ENCODE peak calls at places on chromosomes 3 and 15, in nine cellular contexts. One of them, this sample, is unnamed.

GRCh38 chr3:146152841-146153240 is 8.1 kb downstream of the PLOD2 start:
- DNase-seq in colonic mucosa: no peak
- DNase-seq in sigmoid colon: no peak
- DNase-seq in testis: no peak
- DNase-seq in mesendoderm: no peak
- DNase-seq in CD4-positive, CD25-positive, alpha-beta regulatory T cell: no peak
- DNase-seq in psoas muscle: no peak
- DNase-seq in spleen: no peak
- DNase-seq in ovary: no peak
- DNase-seq in this sample: no peak

GRCh38 chr3:15754047-15754446 is 43.7 kb downstream of the ANKRD28 start:
- DNase-seq in colonic mucosa: no peak
- DNase-seq in sigmoid colon: no peak
- DNase-seq in testis: no peak
- DNase-seq in mesendoderm: no peak
- DNase-seq in CD4-positive, CD25-positive, alpha-beta regulatory T cell: no peak
- DNase-seq in psoas muscle: no peak
- DNase-seq in spleen: no peak
- DNase-seq in ovary: no peak
- DNase-seq in this sample: no peak

GRCh38 chr15:35038655-35039534 is 46.2 kb downstream of the NANOGP8 start:
- DNase-seq in colonic mucosa: no peak
- DNase-seq in sigmoid colon: no peak
- DNase-seq in testis: no peak
- DNase-seq in mesendoderm: peak; percentile 13
- DNase-seq in CD4-positive, CD25-positive, alpha-beta regulatory T cell: no peak
- DNase-seq in psoas muscle: no peak
- DNase-seq in spleen: no peak
- DNase-seq in ovary: no peak
- DNase-seq in this sample: no peak

GRCh38 chr15:98844261-98844660 is 163.3 kb downstream of the PGPEP1L start:
- DNase-seq in colonic mucosa: no peak
- DNase-seq in sigmoid colon: no peak
- DNase-seq in testis: no peak
- DNase-seq in mesendoderm: no peak
- DNase-seq in CD4-positive, CD25-positive, alpha-beta regulatory T cell: no peak
- DNase-seq in psoas muscle: no peak
- DNase-seq in spleen: no peak
- DNase-seq in ovary: no peak
- DNase-seq in this sample: no peak

GRCh38 chr15:60004019-60004845 is at the start of gene FOXB1:
- DNase-seq in colonic mucosa: no peak
- DNase-seq in sigmoid colon: no peak
- DNase-seq in testis: no peak
- DNase-seq in mesendoderm: peak; percentile 91
- DNase-seq in CD4-positive, CD25-positive, alpha-beta regulatory T cell: peak; percentile 63
- DNase-seq in psoas muscle: no peak
- DNase-seq in spleen: no peak
- DNase-seq in ovary: no peak
- DNase-seq in this sample: no peak

GRCh38 chr3:14907043-14907966 is 40.1 kb upstream of the NR2C2 start:
- DNase-seq in colonic mucosa: no peak
- DNase-seq in sigmoid colon: no peak
- DNase-seq in testis: peak; percentile 44
- DNase-seq in mesendoderm: no peak
- DNase-seq in CD4-positive, CD25-positive, alpha-beta regulatory T cell: no peak
- DNase-seq in psoas muscle: no peak
- DNase-seq in spleen: no peak
- DNase-seq in ovary: peak; percentile 58
- DNase-seq in this sample: no peak

GRCh38 chr3:101133638-101134037 is 140.4 kb upstream of the ABI3BP start:
- DNase-seq in colonic mucosa: no peak
- DNase-seq in sigmoid colon: no peak
- DNase-seq in testis: no peak
- DNase-seq in mesendoderm: no peak
- DNase-seq in CD4-positive, CD25-positive, alpha-beta regulatory T cell: peak; percentile 19
- DNase-seq in psoas muscle: no peak
- DNase-seq in spleen: no peak
- DNase-seq in ovary: no peak
- DNase-seq in this sample: no peak

GRCh38 chr3:110376119-110376518 is 695.5 kb upstream of the NECTIN3 start:
- DNase-seq in colonic mucosa: no peak
- DNase-seq in sigmoid colon: no peak
- DNase-seq in testis: no peak
- DNase-seq in mesendoderm: no peak
- DNase-seq in CD4-positive, CD25-positive, alpha-beta regulatory T cell: no peak
- DNase-seq in psoas muscle: no peak
- DNase-seq in spleen: no peak
- DNase-seq in ovary: no peak
- DNase-seq in this sample: no peak

GRCh38 chr3:194422188-194422587 is 23.1 kb upstream of the GP5 start:
- DNase-seq in colonic mucosa: no peak
- DNase-seq in sigmoid colon: no peak
- DNase-seq in testis: no peak
- DNase-seq in mesendoderm: no peak
- DNase-seq in CD4-positive, CD25-positive, alpha-beta regulatory T cell: no peak
- DNase-seq in psoas muscle: no peak
- DNase-seq in spleen: no peak
- DNase-seq in ovary: no peak
- DNase-seq in this sample: no peak

GRCh38 chr3:118277803-118278202 is 756.8 kb downstream of the IGSF11 start:
- DNase-seq in colonic mucosa: no peak
- DNase-seq in sigmoid colon: no peak
- DNase-seq in testis: no peak
- DNase-seq in mesendoderm: no peak
- DNase-seq in CD4-positive, CD25-positive, alpha-beta regulatory T cell: no peak
- DNase-seq in psoas muscle: no peak
- DNase-seq in spleen: no peak
- DNase-seq in ovary: no peak
- DNase-seq in this sample: no peak

GRCh38 chr15:100022426-100022825 is 289.2 kb upstream of the LYSMD4 start:
- DNase-seq in colonic mucosa: no peak
- DNase-seq in sigmoid colon: no peak
- DNase-seq in testis: no peak
- DNase-seq in mesendoderm: no peak
- DNase-seq in CD4-positive, CD25-positive, alpha-beta regulatory T cell: no peak
- DNase-seq in psoas muscle: no peak
- DNase-seq in spleen: no peak
- DNase-seq in ovary: no peak
- DNase-seq in this sample: no peak

GRCh38 chr15:24877174-24877573 is 77.6 kb upstream of the SNRPN start:
- DNase-seq in colonic mucosa: no peak
- DNase-seq in sigmoid colon: no peak
- DNase-seq in testis: no peak
- DNase-seq in mesendoderm: peak; percentile 71
- DNase-seq in CD4-positive, CD25-positive, alpha-beta regulatory T cell: no peak
- DNase-seq in psoas muscle: no peak
- DNase-seq in spleen: no peak
- DNase-seq in ovary: no peak
- DNase-seq in this sample: no peak

GRCh38 chr3:9946112-9947024 is 5.8 kb downstream of the PRRT3 start:
- DNase-seq in colonic mucosa: peak; percentile 86
- DNase-seq in sigmoid colon: peak; percentile 96
- DNase-seq in testis: peak; percentile 94
- DNase-seq in mesendoderm: peak; percentile 93
- DNase-seq in CD4-positive, CD25-positive, alpha-beta regulatory T cell: peak; percentile 84
- DNase-seq in psoas muscle: peak; percentile 93
- DNase-seq in spleen: peak; percentile 96
- DNase-seq in ovary: peak; percentile 94
- DNase-seq in this sample: peak; percentile 52

GRCh38 chr15:82532383-82532990 is 7.8 kb downstream of the RPS17 start:
- DNase-seq in colonic mucosa: no peak
- DNase-seq in sigmoid colon: no peak
- DNase-seq in testis: no peak
- DNase-seq in mesendoderm: no peak
- DNase-seq in CD4-positive, CD25-positive, alpha-beta regulatory T cell: no peak
- DNase-seq in psoas muscle: no peak
- DNase-seq in spleen: peak; percentile 63
- DNase-seq in ovary: no peak
- DNase-seq in this sample: no peak

GRCh38 chr3:45207471-45207870 is 18.6 kb downstream of the TMEM158 start:
- DNase-seq in colonic mucosa: no peak
- DNase-seq in sigmoid colon: no peak
- DNase-seq in testis: no peak
- DNase-seq in mesendoderm: no peak
- DNase-seq in CD4-positive, CD25-positive, alpha-beta regulatory T cell: no peak
- DNase-seq in psoas muscle: no peak
- DNase-seq in spleen: no peak
- DNase-seq in ovary: no peak
- DNase-seq in this sample: no peak

GRCh38 chr3:138332472-138333073 is 2.9 kb upstream of the NME9 start:
- DNase-seq in colonic mucosa: no peak
- DNase-seq in sigmoid colon: no peak
- DNase-seq in testis: no peak
- DNase-seq in mesendoderm: peak; percentile 40
- DNase-seq in CD4-positive, CD25-positive, alpha-beta regulatory T cell: peak; percentile 37
- DNase-seq in psoas muscle: no peak
- DNase-seq in spleen: no peak
- DNase-seq in ovary: no peak
- DNase-seq in this sample: no peak

GRCh38 chr15:45168751-45169551 is 18.8 kb downstream of the SHF start:
- DNase-seq in colonic mucosa: no peak
- DNase-seq in sigmoid colon: no peak
- DNase-seq in testis: no peak
- DNase-seq in mesendoderm: no peak
- DNase-seq in CD4-positive, CD25-positive, alpha-beta regulatory T cell: no peak
- DNase-seq in psoas muscle: no peak
- DNase-seq in spleen: no peak
- DNase-seq in ovary: no peak
- DNase-seq in this sample: no peak

GRCh38 chr15:67107014-67107812 is 41.8 kb downstream of the SMAD3 start:
- DNase-seq in colonic mucosa: peak; percentile 65
- DNase-seq in sigmoid colon: peak; percentile 92
- DNase-seq in testis: no peak
- DNase-seq in mesendoderm: no peak
- DNase-seq in CD4-positive, CD25-positive, alpha-beta regulatory T cell: no peak
- DNase-seq in psoas muscle: peak; percentile 86
- DNase-seq in spleen: peak; percentile 70
- DNase-seq in ovary: peak; percentile 65
- DNase-seq in this sample: no peak
- H3K27ac ChIP-seq in colonic mucosa: peak overlapping the region; percentile 67
- H3K27ac ChIP-seq in sigmoid colon: peak overlapping the region; percentile 84
- H3K27ac ChIP-seq in testis: peak overlapping the region; percentile 37
- H3K27ac ChIP-seq in mesendoderm: no peak overlapping the region
- H3K27ac ChIP-seq in CD4-positive, CD25-positive, alpha-beta regulatory T cell: no peak overlapping the region
- H3K27ac ChIP-seq in psoas muscle: peak overlapping the region; percentile 90
- H3K27ac ChIP-seq in spleen: peak overlapping the region; percentile 87
- H3K27ac ChIP-seq in ovary: peak overlapping the region; percentile 39
- H3K27ac ChIP-seq in this sample: no peak overlapping the region

DNA sequence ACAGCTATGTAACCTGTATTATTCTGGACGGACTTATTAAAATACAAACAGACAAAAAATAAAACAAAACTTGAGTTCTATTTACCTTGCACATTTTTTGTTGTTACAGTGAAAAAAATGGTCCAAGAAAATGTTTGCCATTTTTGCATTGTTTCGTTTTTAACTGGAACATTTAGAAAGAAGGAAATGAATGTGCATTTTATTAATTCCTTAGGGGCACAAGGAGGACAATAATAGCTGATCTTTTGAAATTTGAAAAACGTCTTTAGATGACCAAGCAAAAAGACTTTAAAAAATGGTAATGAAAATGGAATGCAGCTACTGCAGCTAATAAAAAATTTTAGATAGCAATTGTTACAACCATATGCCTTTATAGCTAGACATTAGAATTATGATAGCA is 17.1 kb downstream of the LMOD3 start:
- DNase-seq in colonic mucosa: no peak
- DNase-seq in sigmoid colon: no peak
- DNase-seq in testis: no peak
- DNase-seq in mesendoderm: no peak
- DNase-seq in CD4-positive, CD25-positive, alpha-beta regulatory T cell: no peak
- DNase-seq in psoas muscle: no peak
- DNase-seq in spleen: no peak
- DNase-seq in ovary: no peak
- DNase-seq in this sample: no peak
- H3K27ac ChIP-seq in colonic mucosa: no peak overlapping the region
- H3K27ac ChIP-seq in sigmoid colon: peak overlapping the region; percentile 47
- H3K27ac ChIP-seq in testis: no peak overlapping the region
- H3K27ac ChIP-seq in mesendoderm: no peak overlapping the region
- H3K27ac ChIP-seq in CD4-positive, CD25-positive, alpha-beta regulatory T cell: no peak overlapping the region
- H3K27ac ChIP-seq in psoas muscle: peak overlapping the region; percentile 98
- H3K27ac ChIP-seq in spleen: peak overlapping the region; percentile 13
- H3K27ac ChIP-seq in ovary: no peak overlapping the region
- H3K27ac ChIP-seq in this sample: no peak overlapping the region

GRCh38 chr3:57451150-57451846 is 92.8 kb downstream of the DNAH12 start:
- DNase-seq in colonic mucosa: no peak
- DNase-seq in sigmoid colon: no peak
- DNase-seq in testis: no peak
- DNase-seq in mesendoderm: no peak
- DNase-seq in CD4-positive, CD25-positive, alpha-beta regulatory T cell: no peak
- DNase-seq in psoas muscle: no peak
- DNase-seq in spleen: no peak
- DNase-seq in ovary: no peak
- DNase-seq in this sample: no peak
- H3K27ac ChIP-seq in colonic mucosa: no peak overlapping the region
- H3K27ac ChIP-seq in sigmoid colon: no peak overlapping the region
- H3K27ac ChIP-seq in testis: no peak overlapping the region
- H3K27ac ChIP-seq in mesendoderm: no peak overlapping the region
- H3K27ac ChIP-seq in CD4-positive, CD25-positive, alpha-beta regulatory T cell: no peak overlapping the region
- H3K27ac ChIP-seq in psoas muscle: no peak overlapping the region
- H3K27ac ChIP-seq in spleen: no peak overlapping the region
- H3K27ac ChIP-seq in ovary: no peak overlapping the region
- H3K27ac ChIP-seq in this sample: no peak overlapping the region

GRCh38 chr3:39750677-39751076 is 58.7 kb upstream of the MYRIP start:
- DNase-seq in colonic mucosa: no peak
- DNase-seq in sigmoid colon: no peak
- DNase-seq in testis: no peak
- DNase-seq in mesendoderm: peak; percentile 81
- DNase-seq in CD4-positive, CD25-positive, alpha-beta regulatory T cell: no peak
- DNase-seq in psoas muscle: no peak
- DNase-seq in spleen: no peak
- DNase-seq in ovary: no peak
- DNase-seq in this sample: no peak

GRCh38 chr3:39754549-39754948 is 54.9 kb upstream of the MYRIP start:
- DNase-seq in colonic mucosa: no peak
- DNase-seq in sigmoid colon: no peak
- DNase-seq in testis: no peak
- DNase-seq in mesendoderm: no peak
- DNase-seq in CD4-positive, CD25-positive, alpha-beta regulatory T cell: no peak
- DNase-seq in psoas muscle: no peak
- DNase-seq in spleen: no peak
- DNase-seq in ovary: no peak
- DNase-seq in this sample: no peak

GRCh38 chr3:39753361-39753760 is 56.0 kb upstream of the MYRIP start:
- DNase-seq in colonic mucosa: no peak
- DNase-seq in sigmoid colon: no peak
- DNase-seq in testis: no peak
- DNase-seq in mesendoderm: no peak
- DNase-seq in CD4-positive, CD25-positive, alpha-beta regulatory T cell: no peak
- DNase-seq in psoas muscle: no peak
- DNase-seq in spleen: no peak
- DNase-seq in ovary: no peak
- DNase-seq in this sample: no peak

GRCh38 chr3:39752751-39753150 is 56.7 kb upstream of the MYRIP start:
- DNase-seq in colonic mucosa: no peak
- DNase-seq in sigmoid colon: no peak
- DNase-seq in testis: no peak
- DNase-seq in mesendoderm: peak; percentile 78
- DNase-seq in CD4-positive, CD25-positive, alpha-beta regulatory T cell: no peak
- DNase-seq in psoas muscle: no peak
- DNase-seq in spleen: no peak
- DNase-seq in ovary: no peak
- DNase-seq in this sample: no peak

GRCh38 chr3:39752019-39752637 is 57.3 kb upstream of the MYRIP start:
- DNase-seq in colonic mucosa: no peak
- DNase-seq in sigmoid colon: no peak
- DNase-seq in testis: no peak
- DNase-seq in mesendoderm: peak; percentile 26
- DNase-seq in CD4-positive, CD25-positive, alpha-beta regulatory T cell: no peak
- DNase-seq in psoas muscle: no peak
- DNase-seq in spleen: no peak
- DNase-seq in ovary: no peak
- DNase-seq in this sample: no peak
- H3K27ac ChIP-seq in colonic mucosa: no peak overlapping the region
- H3K27ac ChIP-seq in sigmoid colon: no peak overlapping the region
- H3K27ac ChIP-seq in testis: no peak overlapping the region
- H3K27ac ChIP-seq in mesendoderm: peak overlapping the region; percentile 69
- H3K27ac ChIP-seq in CD4-positive, CD25-positive, alpha-beta regulatory T cell: no peak overlapping the region
- H3K27ac ChIP-seq in psoas muscle: no peak overlapping the region
- H3K27ac ChIP-seq in spleen: peak overlapping the region; percentile 77
- H3K27ac ChIP-seq in ovary: no peak overlapping the region
- H3K27ac ChIP-seq in this sample: no peak overlapping the region

This sample was measured in substantia nigra.